ENCODE peak calls at places on chromosomes 16 and 17, in nine cellular contexts. One of them, this sample, is unnamed.

GRCh38 chr17:39722965-39723848 is 7.1 kb downstream of the MIEN1 start:
- DNase-seq in IMR-90: no peak
- DNase-seq in GM12892: no peak
- DNase-seq in A549: peak; percentile 41
- DNase-seq in GM12891: no peak
- DNase-seq in ovary: no peak
- DNase-seq in Peyer's patch: no peak
- DNase-seq in gastrocnemius medialis: no peak
- DNase-seq in esophagus squamous epithelium: no peak
- DNase-seq in this sample: peak; percentile 45

GRCh38 chr17:50638851-50639767 is 4.4 kb downstream of the ABCC3 start:
- DNase-seq in ovary: peak; percentile 95
- DNase-seq in A549: peak; percentile 96
- DNase-seq in GM12891: no peak
- DNase-seq in esophagus squamous epithelium: peak; percentile 21
- DNase-seq in Peyer's patch: peak; percentile 86
- DNase-seq in GM12892: no peak
- DNase-seq in IMR-90: peak; percentile 97
- DNase-seq in gastrocnemius medialis: peak; percentile 60
- DNase-seq in this sample: peak; percentile 97

GRCh38 chr17:12648498-12648897 is 17.2 kb upstream of the MYOCD start:
- DNase-seq in gastrocnemius medialis: no peak
- DNase-seq in Peyer's patch: no peak
- DNase-seq in GM12891: no peak
- DNase-seq in A549: no peak
- DNase-seq in esophagus squamous epithelium: no peak
- DNase-seq in IMR-90: no peak
- DNase-seq in GM12892: no peak
- DNase-seq in ovary: no peak
- DNase-seq in this sample: no peak

GRCh38 chr17:43360739-43361498 is 37.9 kb upstream of the ARL4D start:
- DNase-seq in Peyer's patch: peak; percentile 91
- DNase-seq in ovary: peak; percentile 91
- DNase-seq in A549: peak; percentile 98
- DNase-seq in gastrocnemius medialis: peak; percentile 90
- DNase-seq in GM12891: peak; percentile 62
- DNase-seq in GM12892: peak; percentile 62
- DNase-seq in IMR-90: peak; percentile 100
- DNase-seq in esophagus squamous epithelium: peak; percentile 43
- DNase-seq in this sample: peak; percentile 71

GRCh38 chr16:17258848-17259713 is 211.7 kb downstream of the XYLT1 start:
- DNase-seq in A549: peak; percentile 12
- DNase-seq in esophagus squamous epithelium: no peak
- DNase-seq in gastrocnemius medialis: no peak
- DNase-seq in GM12892: peak; percentile 50
- DNase-seq in GM12891: peak; percentile 53
- DNase-seq in Peyer's patch: no peak
- DNase-seq in IMR-90: peak; percentile 6
- DNase-seq in ovary: no peak
- DNase-seq in this sample: no peak

GRCh38 chr17:743139-743538 is 8.9 kb downstream of the GEMIN4 start:
- DNase-seq in IMR-90: no peak
- DNase-seq in A549: no peak
- DNase-seq in GM12892: no peak
- DNase-seq in esophagus squamous epithelium: no peak
- DNase-seq in gastrocnemius medialis: no peak
- DNase-seq in GM12891: no peak
- DNase-seq in ovary: no peak
- DNase-seq in Peyer's patch: no peak
- DNase-seq in this sample: no peak

GRCh38 chr16:68234188-68235104 is 1.5 kb downstream of the ESRP2 start:
- DNase-seq in GM12892: no peak
- DNase-seq in ovary: peak; percentile 48
- DNase-seq in gastrocnemius medialis: no peak
- DNase-seq in Peyer's patch: peak; percentile 89
- DNase-seq in IMR-90: no peak
- DNase-seq in A549: no peak
- DNase-seq in esophagus squamous epithelium: no peak
- DNase-seq in GM12891: no peak
- DNase-seq in this sample: no peak

GRCh38 chr16:85615852-85616607 is 2.9 kb downstream of the GSE1 start:
- DNase-seq in ovary: peak; percentile 75
- DNase-seq in GM12891: peak; percentile 91
- DNase-seq in gastrocnemius medialis: peak; percentile 48
- DNase-seq in GM12892: peak; percentile 93
- DNase-seq in Peyer's patch: peak; percentile 78
- DNase-seq in esophagus squamous epithelium: peak; percentile 39
- DNase-seq in IMR-90: peak; percentile 81
- DNase-seq in A549: peak; percentile 84
- DNase-seq in this sample: peak; percentile 77

GRCh38 chr17:75773121-75773807 is 8.3 kb upstream of the GALK1 start:
- DNase-seq in IMR-90: no peak
- DNase-seq in Peyer's patch: peak; percentile 43
- DNase-seq in esophagus squamous epithelium: no peak
- DNase-seq in GM12891: no peak
- DNase-seq in ovary: peak; percentile 60
- DNase-seq in gastrocnemius medialis: no peak
- DNase-seq in A549: no peak
- DNase-seq in GM12892: no peak
- DNase-seq in this sample: no peak

GRCh38 chr17:75774471-75774987 is 9.5 kb upstream of the GALK1 start:
- DNase-seq in ovary: peak; percentile 45
- DNase-seq in esophagus squamous epithelium: no peak
- DNase-seq in GM12892: no peak
- DNase-seq in gastrocnemius medialis: no peak
- DNase-seq in A549: no peak
- DNase-seq in Peyer's patch: peak; percentile 51
- DNase-seq in IMR-90: no peak
- DNase-seq in GM12891: no peak
- DNase-seq in this sample: no peak

GRCh38 chr17:75773808-75774470 is 8.9 kb upstream of the GALK1 start:
- DNase-seq in esophagus squamous epithelium: no peak
- DNase-seq in IMR-90: no peak
- DNase-seq in Peyer's patch: peak; percentile 46
- DNase-seq in ovary: peak; percentile 64
- DNase-seq in GM12892: no peak
- DNase-seq in A549: no peak
- DNase-seq in GM12891: no peak
- DNase-seq in gastrocnemius medialis: no peak
- DNase-seq in this sample: no peak

GRCh38 chr17:75776399-75777242 is 8.0 kb upstream of the UNK start:
- DNase-seq in ovary: peak; percentile 27
- DNase-seq in IMR-90: no peak
- DNase-seq in gastrocnemius medialis: no peak
- DNase-seq in esophagus squamous epithelium: no peak
- DNase-seq in GM12891: no peak
- DNase-seq in GM12892: no peak
- DNase-seq in Peyer's patch: peak; percentile 15
- DNase-seq in A549: no peak
- DNase-seq in this sample: no peak

DNA sequence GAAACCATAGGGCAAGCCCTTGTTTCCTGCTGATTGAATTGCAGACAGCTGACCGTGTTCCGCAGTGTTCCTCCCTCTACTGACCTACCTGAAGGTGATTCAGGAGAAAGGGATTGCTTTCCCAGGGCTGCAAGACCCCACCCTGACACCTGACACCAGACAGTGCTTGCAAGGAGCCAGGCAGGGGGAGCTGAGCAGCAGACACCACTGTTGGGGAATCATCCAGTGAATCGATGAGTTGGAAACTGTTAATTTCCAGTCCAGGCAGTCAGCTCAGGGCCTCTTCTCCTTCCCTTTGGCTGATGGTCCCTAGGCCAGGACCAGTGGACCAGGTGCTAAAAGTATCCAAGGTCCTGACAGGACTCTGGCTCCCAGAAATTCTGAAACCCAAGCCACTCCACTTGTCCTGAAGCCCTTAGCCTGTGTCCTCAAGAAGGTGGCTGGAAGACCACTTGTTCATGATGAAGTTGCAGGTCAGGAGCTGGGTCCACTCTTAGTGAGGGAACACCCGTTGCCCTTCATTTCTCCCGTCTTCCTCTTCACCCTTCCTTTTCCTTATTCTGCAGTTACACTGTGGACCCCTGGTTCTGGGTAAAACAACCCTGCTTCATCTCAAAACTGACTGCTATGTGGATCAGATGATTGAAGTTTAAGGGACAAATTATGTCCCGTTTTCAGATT is 9.5 kb upstream of the UNK start:
- DNase-seq in esophagus squamous epithelium: no peak
- DNase-seq in ovary: peak; percentile 59
- DNase-seq in IMR-90: peak; percentile 44
- DNase-seq in A549: no peak
- DNase-seq in gastrocnemius medialis: no peak
- DNase-seq in GM12892: no peak
- DNase-seq in Peyer's patch: no peak
- DNase-seq in GM12891: no peak
- DNase-seq in this sample: no peak
- TF ChIP-seq POLR2A in esophagus squamous epithelium: no peak
- TF ChIP-seq POLR2A in ovary: no peak
- TF ChIP-seq POLR2A in IMR-90: peak; percentile 81
- TF ChIP-seq POLR2A in A549: no peak
- TF ChIP-seq POLR2A in gastrocnemius medialis: no peak
- TF ChIP-seq POLR2A in GM12892: peak; percentile 54
- TF ChIP-seq POLR2A in Peyer's patch: no peak
- TF ChIP-seq POLR2A in GM12891: peak; percentile 67
- TF ChIP-seq POLR2A in this sample: no peak

GRCh38 chr16:69725480-69726312 is 664 bp downstream of the NQO1 start:
- DNase-seq in ovary: no peak
- DNase-seq in IMR-90: no peak
- DNase-seq in A549: no peak
- DNase-seq in GM12892: no peak
- DNase-seq in gastrocnemius medialis: no peak
- DNase-seq in esophagus squamous epithelium: no peak
- DNase-seq in GM12891: no peak
- DNase-seq in Peyer's patch: no peak
- DNase-seq in this sample: no peak

GRCh38 chr16:69724414-69724873 is 1.9 kb downstream of the NQO1 start:
- DNase-seq in GM12891: no peak
- DNase-seq in IMR-90: no peak
- DNase-seq in ovary: no peak
- DNase-seq in GM12892: no peak
- DNase-seq in gastrocnemius medialis: no peak
- DNase-seq in Peyer's patch: no peak
- DNase-seq in esophagus squamous epithelium: no peak
- DNase-seq in A549: no peak
- DNase-seq in this sample: no peak

GRCh38 chr16:69724981-69725479 is 1.3 kb downstream of the NQO1 start:
- DNase-seq in IMR-90: no peak
- DNase-seq in esophagus squamous epithelium: no peak
- DNase-seq in GM12892: no peak
- DNase-seq in A549: no peak
- DNase-seq in ovary: no peak
- DNase-seq in gastrocnemius medialis: no peak
- DNase-seq in GM12891: no peak
- DNase-seq in Peyer's patch: no peak
- DNase-seq in this sample: no peak

GRCh38 chr16:69727916-69728270 is 1.5 kb upstream of the NQO1 start:
- DNase-seq in IMR-90: no peak
- DNase-seq in gastrocnemius medialis: no peak
- DNase-seq in A549: no peak
- DNase-seq in ovary: peak; percentile 40
- DNase-seq in Peyer's patch: no peak
- DNase-seq in GM12892: no peak
- DNase-seq in GM12891: no peak
- DNase-seq in esophagus squamous epithelium: no peak
- DNase-seq in this sample: no peak

DNA sequence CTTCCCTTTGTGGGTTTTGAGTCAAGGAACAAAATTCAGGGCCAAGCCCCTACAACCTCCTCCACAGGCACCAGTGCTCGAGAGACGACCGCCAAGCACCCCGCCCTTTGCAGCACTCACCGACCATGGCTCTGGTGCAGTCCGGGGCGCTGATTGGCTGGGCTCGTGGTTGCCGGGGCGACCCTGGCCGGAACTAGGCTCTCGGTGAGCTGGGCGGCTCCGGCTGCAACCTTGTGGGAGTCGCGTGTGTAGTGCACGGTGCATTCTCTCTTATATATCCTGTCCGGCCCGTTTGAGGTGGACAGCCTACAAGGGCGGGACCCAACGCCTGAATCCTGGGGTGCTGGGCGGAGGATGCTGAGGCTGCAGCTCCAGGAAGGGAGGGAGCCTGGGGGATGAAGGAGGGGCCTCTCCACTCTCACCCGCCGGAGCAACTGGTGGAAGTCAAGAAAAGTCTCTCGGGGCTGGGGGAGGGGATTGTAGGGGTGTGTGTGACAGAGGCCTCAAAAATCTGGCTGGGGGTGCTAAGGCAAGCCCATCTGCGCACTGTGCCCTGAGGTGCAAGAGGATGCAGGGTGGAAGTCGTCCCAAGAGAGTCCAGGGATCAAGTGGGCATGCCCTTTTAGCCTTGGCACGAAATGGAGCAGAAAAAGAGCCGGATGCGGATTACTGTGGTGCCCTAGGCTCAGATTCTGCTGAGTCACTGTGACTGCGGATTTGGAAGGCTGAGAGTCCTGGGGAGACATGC is at the start of gene NQO1:
- DNase-seq in GM12891: peak; percentile 93
- DNase-seq in ovary: peak; percentile 90
- DNase-seq in GM12892: peak; percentile 94
- DNase-seq in esophagus squamous epithelium: peak; percentile 74
- DNase-seq in gastrocnemius medialis: peak; percentile 86
- DNase-seq in A549: peak; percentile 95
- DNase-seq in Peyer's patch: peak; percentile 97
- DNase-seq in IMR-90: peak; percentile 97
- DNase-seq in this sample: peak; percentile 91
- TF ChIP-seq POLR2A in GM12891: peak; percentile 87
- TF ChIP-seq POLR2A in ovary: peak; percentile 13
- TF ChIP-seq POLR2A in GM12892: peak; percentile 82
- TF ChIP-seq POLR2A in esophagus squamous epithelium: no peak
- TF ChIP-seq POLR2A in gastrocnemius medialis: peak; percentile 46
- TF ChIP-seq POLR2A in A549: peak; percentile 99
- TF ChIP-seq POLR2A in Peyer's patch: peak; percentile 82
- TF ChIP-seq POLR2A in IMR-90: peak; percentile 92
- TF ChIP-seq POLR2A in this sample: peak; percentile 94

GRCh38 chr17:60468371-60468770 is 46.1 kb downstream of the CHCT1 start:
- DNase-seq in GM12892: no peak
- DNase-seq in ovary: no peak
- DNase-seq in A549: no peak
- DNase-seq in IMR-90: peak; percentile 43
- DNase-seq in Peyer's patch: no peak
- DNase-seq in gastrocnemius medialis: no peak
- DNase-seq in esophagus squamous epithelium: no peak
- DNase-seq in GM12891: no peak
- DNase-seq in this sample: no peak
- TF ChIP-seq POLR2A in GM12892: no peak
- TF ChIP-seq POLR2A in ovary: no peak
- TF ChIP-seq POLR2A in A549: no peak
- TF ChIP-seq POLR2A in IMR-90: no peak
- TF ChIP-seq POLR2A in Peyer's patch: no peak
- TF ChIP-seq POLR2A in gastrocnemius medialis: no peak
- TF ChIP-seq POLR2A in esophagus squamous epithelium: no peak
- TF ChIP-seq POLR2A in GM12891: no peak
- TF ChIP-seq POLR2A in this sample: no peak

GRCh38 chr17:2402517-2402916 is 1.7 kb upstream of the MNT start:
- DNase-seq in ovary: peak; percentile 39
- DNase-seq in Peyer's patch: peak; percentile 47
- DNase-seq in gastrocnemius medialis: no peak
- DNase-seq in esophagus squamous epithelium: no peak
- DNase-seq in GM12892: no peak
- DNase-seq in GM12891: no peak
- DNase-seq in IMR-90: no peak
- DNase-seq in A549: no peak
- DNase-seq in this sample: no peak

GRCh38 chr17:2400474-2400866 is 390 bp downstream of the MNT start:
- DNase-seq in Peyer's patch: peak; percentile 78
- DNase-seq in A549: no peak
- DNase-seq in GM12892: no peak
- DNase-seq in esophagus squamous epithelium: no peak
- DNase-seq in gastrocnemius medialis: no peak
- DNase-seq in ovary: peak; percentile 69
- DNase-seq in GM12891: no peak
- DNase-seq in IMR-90: no peak
- DNase-seq in this sample: no peak

GRCh38 chr17:2400877-2401425 is at the start of gene MNT:
- DNase-seq in A549: peak; percentile 93
- DNase-seq in esophagus squamous epithelium: peak; percentile 86
- DNase-seq in GM12891: peak; percentile 85
- DNase-seq in Peyer's patch: peak; percentile 95
- DNase-seq in ovary: peak; percentile 93
- DNase-seq in GM12892: peak; percentile 84
- DNase-seq in IMR-90: peak; percentile 92
- DNase-seq in gastrocnemius medialis: peak; percentile 91
- DNase-seq in this sample: peak; percentile 84

GRCh38 chr17:2403044-2403443 is 2.2 kb upstream of the MNT start:
- DNase-seq in ovary: no peak
- DNase-seq in GM12891: no peak
- DNase-seq in A549: no peak
- DNase-seq in esophagus squamous epithelium: no peak
- DNase-seq in gastrocnemius medialis: no peak
- DNase-seq in IMR-90: no peak
- DNase-seq in GM12892: no peak
- DNase-seq in Peyer's patch: no peak
- DNase-seq in this sample: no peak

DNA sequence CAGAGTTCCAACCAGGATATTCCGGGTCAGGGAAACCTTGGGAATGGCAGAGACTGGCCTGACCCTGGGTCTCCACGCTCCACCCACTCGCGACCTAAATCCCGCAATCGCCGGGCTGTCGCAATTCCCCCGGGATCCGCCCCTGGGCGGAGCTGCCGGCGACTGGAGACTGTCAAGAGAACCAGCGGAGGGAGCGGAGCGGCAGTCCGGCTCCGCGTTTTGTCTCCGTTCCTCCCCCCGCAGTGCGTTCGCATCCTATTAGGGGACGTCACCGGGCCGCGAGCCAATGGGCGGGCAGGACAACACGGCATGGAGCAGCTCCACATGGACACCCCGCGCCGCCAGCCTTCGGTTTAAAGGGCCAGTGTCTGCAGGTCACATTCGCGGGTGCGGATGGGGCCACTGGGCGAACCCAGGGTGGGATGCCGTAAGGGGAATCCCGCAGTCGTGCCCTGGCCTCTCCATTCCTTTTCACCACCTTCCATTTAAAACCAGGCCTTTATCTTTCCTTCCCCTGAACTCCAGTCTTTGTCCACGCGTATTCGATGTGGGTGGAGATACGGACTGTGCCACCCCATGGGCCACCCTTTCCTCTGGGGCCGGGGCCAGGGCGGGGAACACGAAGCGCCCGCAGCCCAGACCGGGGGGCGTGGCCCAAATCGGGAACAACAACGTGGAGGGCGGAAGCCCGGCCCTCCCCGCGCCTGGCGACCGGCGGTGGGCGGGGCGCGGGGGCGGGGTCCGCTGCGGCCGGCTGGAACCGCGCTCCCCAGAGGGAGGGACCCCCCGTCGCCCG is 764 bp upstream of the MNT start:
- DNase-seq in GM12891: peak; percentile 91
- DNase-seq in ovary: peak; percentile 100
- DNase-seq in Peyer's patch: peak; percentile 100
- DNase-seq in A549: peak; percentile 98
- DNase-seq in GM12892: peak; percentile 92
- DNase-seq in IMR-90: peak; percentile 99
- DNase-seq in gastrocnemius medialis: peak; percentile 100
- DNase-seq in esophagus squamous epithelium: peak; percentile 98
- DNase-seq in this sample: peak; percentile 94
- TF ChIP-seq POLR2A in GM12891: no peak
- TF ChIP-seq POLR2A in ovary: peak; percentile 60
- TF ChIP-seq POLR2A in Peyer's patch: peak; percentile 47
- TF ChIP-seq POLR2A in A549: no peak
- TF ChIP-seq POLR2A in GM12892: peak; percentile 19
- TF ChIP-seq POLR2A in IMR-90: peak; percentile 72
- TF ChIP-seq POLR2A in gastrocnemius medialis: no peak
- TF ChIP-seq POLR2A in esophagus squamous epithelium: no peak
- TF ChIP-seq POLR2A in this sample: no peak